ENCODE peak calls at places on chromosomes 13 and 19, in six cellular contexts. U, J, X, E, C and P are unnamed samples.
A peak's percentile ranks its signal among the peaks of the same experiment; 100 is the strongest.

GRCh38 chr19:39381910-39382611 is 8.8 kb downstream of the PAF1 start:
- DNase-seq in C (no peak), U (no peak), E (no peak), J (no peak), X (no peak), P (no peak)

GRCh38 chr19:33686246-33686645 is 64.5 kb downstream of the CHST8 start:
- DNase-seq in C (no peak), J (no peak), U (no peak), E (no peak), X (no peak), P (no peak)

GRCh38 chr13:85610024-85610423 is 189.2 kb downstream of the SLITRK6 start:
- DNase-seq in E (no peak), U (no peak), J (no peak), X (no peak), C (no peak), P (no peak)

GRCh38 chr13:26693749-26694463 is 66.7 kb downstream of the GPR12 start:
- DNase-seq in C (no peak), J (no peak), U (no peak), X (no peak), E (no peak), P (no peak)

GRCh38 chr19:5738423-5738822 is 18.0 kb downstream of the CATSPERD start:
- DNase-seq in U (no peak), X (no peak), C (no peak), J (no peak), E (no peak), P (no peak)

GRCh38 chr19:869245-870177 is 10.0 kb downstream of the CFD start:
- DNase-seq in E (peak; percentile 91), J (no peak), U (peak; percentile 64), X (peak; percentile 90), C (no peak), P (no peak)

GRCh38 chr13:110262082-110262436 is 44.9 kb downstream of the COL4A1 start:
- DNase-seq in C (no peak), E (no peak), U (no peak), J (no peak), X (no peak), P (no peak)

GRCh38 chr13:39448831-39449230 is 154.2 kb downstream of the LHFPL6 start:
- DNase-seq in X (no peak), U (no peak), E (peak; percentile 40), J (no peak), C (no peak), P (no peak)

GRCh38 chr19:24046550-24046949 is 40.4 kb upstream of the ZNF254 start:
- DNase-seq in U (no peak), E (no peak), J (no peak), X (no peak), C (no peak), P (no peak)

GRCh38 chr13:106083620-106084350 is 451.7 kb downstream of the EFNB2 start:
- DNase-seq in C (no peak), U (peak; percentile 34), J (peak; percentile 41), E (peak; percentile 21), X (peak; percentile 77), P (no peak)

GRCh38 chr19:49677232-49677881 is at the start of gene PRMT1:
- DNase-seq in E (no peak), J (no peak), U (peak; percentile 70), X (peak; percentile 57), C (peak; percentile 30), P (peak; percentile 57)

GRCh38 chr19:58001895-58002369 is 688 bp downstream of the ZNF606 start:
- DNase-seq in U (no peak), C (no peak), E (no peak), J (no peak), X (peak; percentile 42), P (no peak)

GRCh38 chr19:49106648-49107135 is 7.5 kb upstream of the LIN7B start:
- DNase-seq in C (peak; percentile 52), X (peak; percentile 74), U (peak; percentile 71), E (no peak), J (peak; percentile 60), P (peak; percentile 58)

GRCh38 chr13:63190742-63191141 is 1775.1 kb upstream of the PCDH20 start:
- DNase-seq in J (no peak), C (no peak), U (no peak), E (no peak), X (no peak), P (no peak)

GRCh38 chr13:33471182-33471581 is 185.6 kb upstream of the STARD13 start:
- DNase-seq in E (no peak), U (no peak), C (no peak), J (no peak), X (no peak), P (no peak)

GRCh38 chr13:113413898-113414282 is 39.4 kb downstream of the ADPRHL1 start:
- DNase-seq in J (peak; percentile 46), X (no peak), U (no peak), E (no peak), C (no peak), P (no peak)

GRCh38 chr13:110301606-110302131 is 5.3 kb downstream of the COL4A1 start:
- DNase-seq in J (no peak), C (no peak), X (no peak), E (no peak), U (no peak), P (no peak)

GRCh38 chr13:110138009-110138699 is 168.8 kb downstream of the COL4A1 start:
- DNase-seq in X (peak; percentile 83), E (no peak), J (peak; percentile 55), C (peak; percentile 59), U (peak; percentile 56), P (peak; percentile 57)

GRCh38 chr19:42150940-42151339 is 18.7 kb upstream of the POU2F2 start:
- DNase-seq in E (no peak), J (no peak), C (no peak), U (no peak), X (no peak), P (no peak)

GRCh38 chr19:40612831-40613668 is 11.9 kb downstream of the LTBP4 start:
- DNase-seq in J (peak; percentile 72), E (no peak), C (peak; percentile 84), U (no peak), X (peak; percentile 67), P (no peak)

GRCh38 chr19:46596008-46596407 is 5.1 kb upstream of the CALM3 start:
- DNase-seq in C (no peak), E (no peak), J (no peak), X (no peak), U (no peak), P (no peak)

GRCh38 chr13:112804374-112804773 is 114.5 kb downstream of the ATP11A start:
- DNase-seq in C (no peak), J (no peak), U (no peak), X (no peak), E (no peak), P (no peak)

GRCh38 chr13:45510671-45511070 is 45.9 kb downstream of the COG3 start:
- DNase-seq in C (no peak), J (no peak), X (no peak), U (no peak), E (no peak), P (no peak)

GRCh38 chr13:40597735-40598365 is 68.6 kb downstream of the FOXO1 start:
- DNase-seq in J (peak; percentile 45), E (no peak), X (no peak), C (no peak), U (peak; percentile 43), P (no peak)

GRCh38 chr13:28161370-28161769 is 23.0 kb downstream of the PAN3 start:
- DNase-seq in X (peak; percentile 37), E (no peak), J (no peak), U (no peak), C (no peak), P (no peak)

GRCh38 chr19:22503524-22503923 is 81.4 kb upstream of the ZNF98 start:
- DNase-seq in J (no peak), C (no peak), U (no peak), X (no peak), E (no peak), P (no peak)

GRCh38 chr13:113497217-113497616 is 6.7 kb upstream of the DCUN1D2 start:
- DNase-seq in J (no peak), E (no peak), X (no peak), U (no peak), C (no peak), P (no peak)